ENCODE peak calls at places on chromosomes 11 and 22, in nine cellular contexts. K is skeletal muscle cell; P is thoracic aorta; B is breast epithelium; Z is activated CD8-positive, alpha-beta memory T cell treated with anti-CD3 and anti-CD28 coated beads for 24 hours; H is T-helper 2 cell; E is stimulated activated CD8-positive, alpha-beta memory T cell treated with anti-CD3 and anti-CD28 coated beads, Interleukin-4, amount 100 ng/mL, for 24 hours; L is NCI-H2107; F is stimulated activated CD4-positive, alpha-beta T cell treated with anti-CD3 and anti-CD28 coated beads, TNF-alpha, amount 100 ng/mL, for 24 hours. C is an unnamed sample.

GRCh38 chr11:11239959-11240358 is 113.1 kb downstream of the CSNK2A3 start:
- DNase-seq in K (no peak), P (no peak), B (no peak), Z (no peak), H (no peak), E (no peak), L (no peak), F (no peak), C (no peak)

GRCh38 chr11:12449961-12450715 is 72.8 kb downstream of the PARVA start:
- DNase-seq in K (no peak), P (no peak), B (no peak), Z (no peak), H (no peak), E (no peak), L (no peak), F (no peak), C (peak)

GRCh38 chr11:69049490-69049867 is 747 bp downstream of the TPCN2 start:
- DNase-seq in K (no peak), P (no peak), B (no peak), Z (no peak), H (peak), E (no peak), L (no peak), F (no peak), C (no peak)

GRCh38 chr22:43090130-43090789 is 1.1 kb upstream of the TTLL1 start:
- DNase-seq in K (peak), P (peak), B (peak), Z (peak), H (peak), E (no peak), L (no peak), F (no peak), C (peak)

GRCh38 chr11:15276616-15277015 is 161.9 kb downstream of the INSC start:
- DNase-seq in K (no peak), P (no peak), B (no peak), Z (no peak), H (no peak), E (no peak), L (peak), F (no peak), C (peak)

GRCh38 chr22:19773470-19774040 is 13.0 kb downstream of the TBX1 start:
- DNase-seq in K (no peak), P (no peak), B (no peak), Z (no peak), H (no peak), E (no peak), L (no peak), F (no peak), C (no peak)

GRCh38 chr11:107924306-107924705 is 3.9 kb upstream of the RAB39A start:
- DNase-seq in K (no peak), P (no peak), B (no peak), Z (no peak), H (no peak), E (no peak), L (no peak), F (no peak), C (no peak)

GRCh38 chr11:57251037-57251436 is 14.0 kb upstream of the APLNR start:
- DNase-seq in K (no peak), P (no peak), B (peak), Z (no peak), H (no peak), E (no peak), L (no peak), F (no peak), C (no peak)

GRCh38 chr11:95700471-95700817 is 89.1 kb downstream of the FAM76B start:
- DNase-seq in K (no peak), P (no peak), B (no peak), Z (no peak), H (peak), E (no peak), L (no peak), F (no peak), C (no peak)

GRCh38 chr11:71446942-71447688 is 1.1 kb downstream of the DHCR7 start:
- DNase-seq in K (peak), P (no peak), B (peak), Z (no peak), H (no peak), E (no peak), L (no peak), F (no peak), C (no peak)

GRCh38 chr11:69636512-69636866 is 4.5 kb upstream of the CCND1 start:
- DNase-seq in K (peak), P (no peak), B (no peak), Z (no peak), H (no peak), E (no peak), L (no peak), F (no peak), C (peak)

GRCh38 chr11:17588721-17589120 is 41.7 kb downstream of the OTOG start:
- DNase-seq in K (no peak), P (no peak), B (no peak), Z (no peak), H (no peak), E (no peak), L (no peak), F (no peak), C (no peak)